ENCODE peak calls at places on chromosomes 16 and 17, in eight cellular contexts. X is cardiac fibroblast, N is psoas muscle, Q is adrenal gland, A is colonic mucosa, B is endothelial cell of umbilical vein, Y is astrocyte of the spinal cord, H is cardiac muscle cell. V is an unnamed sample.
A peak's percentile ranks its signal among the peaks of the same experiment; 100 is the strongest.

GRCh38 chr17:49616086-49616485 is 40.4 kb downstream of the NXPH3 start:
- DNase-seq in X (peak; percentile 22), N (no peak), Q (no peak), A (no peak), B (no peak), Y (no peak), H (no peak), V (no peak)

GRCh38 chr17:65055708-65056638 is 567 bp downstream of the GNA13 start:
- DNase-seq in X (no peak), N (peak; percentile 72), Q (peak; percentile 87), A (peak; percentile 68), B (peak; percentile 75), Y (peak; percentile 30), H (peak; percentile 58), V (no peak)

GRCh38 chr16:73179671-73180370 is 131.9 kb upstream of the ZFHX3 start:
- DNase-seq in X (no peak), N (no peak), Q (no peak), A (no peak), B (no peak), Y (no peak), H (no peak), V (no peak)

GRCh38 chr16:54317306-54317705 is 30.7 kb upstream of the IRX3 start:
- DNase-seq in X (no peak), N (no peak), Q (no peak), A (no peak), B (no peak), Y (no peak), H (no peak), V (no peak)

GRCh38 chr16:51524555-51525373 is 373.7 kb upstream of the SALL1 start:
- DNase-seq in X (peak; percentile 44), N (no peak), Q (no peak), A (no peak), B (no peak), Y (peak; percentile 85), H (no peak), V (peak; percentile 76)

GRCh38 chr17:77462101-77462500 is 321.3 kb downstream of the SEC14L1 start:
- DNase-seq in X (no peak), N (no peak), Q (no peak), A (no peak), B (no peak), Y (no peak), H (no peak), V (no peak)

GRCh38 chr17:62094175-62094574 is 29.1 kb upstream of the MED13 start:
- DNase-seq in X (peak; percentile 10), N (no peak), Q (peak; percentile 7), A (no peak), B (no peak), Y (no peak), H (no peak), V (no peak)

GRCh38 chr16:49700222-49700927 is 155.5 kb downstream of the ZNF423 start:
- DNase-seq in X (peak; percentile 92), N (peak; percentile 52), Q (peak; percentile 36), A (peak; percentile 24), B (no peak), Y (peak; percentile 22), H (no peak), V (no peak)

GRCh38 chr17:72388765-72389473 is 268.1 kb downstream of the SOX9 start:
- DNase-seq in X (no peak), N (no peak), Q (no peak), A (no peak), B (no peak), Y (peak; percentile 57), H (no peak), V (no peak)

GRCh38 chr17:72602517-72603345 is 481.9 kb downstream of the SOX9 start:
- DNase-seq in X (peak; percentile 68), N (no peak), Q (no peak), A (peak; percentile 75), B (no peak), Y (peak; percentile 90), H (no peak), V (peak; percentile 95)

GRCh38 chr17:39229274-39229913 is 3.6 kb upstream of the STAC2 start:
- DNase-seq in X (peak; percentile 77), N (no peak), Q (no peak), A (no peak), B (no peak), Y (no peak), H (no peak), V (no peak)

GRCh38 chr17:48907713-48908046 is 527 bp upstream of the UBE2Z start:
- DNase-seq in X (peak; percentile 72), N (no peak), Q (no peak), A (no peak), B (no peak), Y (peak; percentile 78), H (no peak), V (no peak)

GRCh38 chr17:40018211-40019121 is 3.2 kb downstream of the CSF3 start:
- DNase-seq in X (peak; percentile 55), N (peak; percentile 85), Q (no peak), A (no peak), B (no peak), Y (no peak), H (peak; percentile 50), V (no peak)

GRCh38 chr16:53872248-53873221 is 168.6 kb downstream of the FTO start:
- DNase-seq in X (peak; percentile 37), N (no peak), Q (no peak), A (no peak), B (no peak), Y (peak; percentile 90), H (no peak), V (peak; percentile 19)

GRCh38 chr16:88523381-88524159 is 46.6 kb upstream of the ZC3H18 start:
- DNase-seq in X (no peak), N (no peak), Q (no peak), A (no peak), B (no peak), Y (no peak), H (no peak), V (no peak)

GRCh38 chr17:19263621-19264010 is 26.4 kb downstream of the EPN2 start:
- DNase-seq in X (no peak), N (peak; percentile 60), Q (peak; percentile 89), A (no peak), B (peak; percentile 91), Y (peak; percentile 67), H (no peak), V (peak; percentile 37)

GRCh38 chr17:40442392-40443195 is 656 bp upstream of the IGFBP4 start:
- DNase-seq in X (peak; percentile 53), N (peak; percentile 74), Q (peak; percentile 35), A (peak; percentile 55), B (peak; percentile 28), Y (no peak), H (no peak), V (no peak)

GRCh38 chr17:34474706-34475105 is 104.7 kb upstream of the TMEM132E start:
- DNase-seq in X (no peak), N (no peak), Q (no peak), A (no peak), B (no peak), Y (no peak), H (no peak), V (no peak)

GRCh38 chr16:76345093-76345735 is 68.0 kb downstream of the CNTNAP4 start:
- DNase-seq in X (peak; percentile 98), N (peak; percentile 41), Q (peak; percentile 21), A (no peak), B (no peak), Y (peak; percentile 12), H (peak; percentile 51), V (peak; percentile 15)

GRCh38 chr16:70612931-70613330 is 33.4 kb upstream of the IL34 start:
- DNase-seq in X (no peak), N (no peak), Q (no peak), A (no peak), B (no peak), Y (no peak), H (no peak), V (no peak)

GRCh38 chr17:66939461-66940114 is 24.9 kb upstream of the CACNG4 start:
- DNase-seq in X (no peak), N (no peak), Q (no peak), A (no peak), B (no peak), Y (no peak), H (no peak), V (no peak)

GRCh38 chr16:80570106-80570478 is 29.3 kb downstream of the DYNLRB2 start:
- DNase-seq in X (peak; percentile 62), N (no peak), Q (no peak), A (no peak), B (peak; percentile 14), Y (peak; percentile 85), H (no peak), V (no peak)

GRCh38 chr17:7348478-7349242 is 3.3 kb upstream of the KCTD11 start:
- DNase-seq in X (peak; percentile 48), N (no peak), Q (no peak), A (no peak), B (no peak), Y (no peak), H (no peak), V (no peak)

GRCh38 chr16:67226804-67227566 is at the start of gene TMEM208:
- DNase-seq in X (peak; percentile 98), N (peak; percentile 98), Q (peak; percentile 98), A (peak; percentile 99), B (peak; percentile 98), Y (peak; percentile 98), H (peak; percentile 99), V (peak; percentile 78)
- TF ChIP-seq CTCF in X (no peak), N (no peak), Q (no peak), A (no peak), B (no peak), Y (peak; percentile 14), H (peak; percentile 11), V (peak; percentile 14)

GRCh38 chr17:80263253-80264047 is 2.8 kb downstream of the RNF213 start:
- DNase-seq in X (peak; percentile 89), N (peak; percentile 78), Q (peak; percentile 84), A (peak; percentile 95), B (peak; percentile 86), Y (peak; percentile 82), H (no peak), V (peak; percentile 67)
- H3K4me3 ChIP-seq in X (peak overlapping the region; percentile 16), N (peak overlapping the region; percentile 96), Q (no peak overlapping the region), A (peak overlapping the region; percentile 48), B (peak overlapping the region; percentile 12), Y (peak overlapping the region; percentile 17), H (no peak overlapping the region), V (peak overlapping the region; percentile 92)

GRCh38 chr17:17275991-17276390 is 5.1 kb downstream of the COPS3 start:
- DNase-seq in X (no peak), N (no peak), Q (no peak), A (no peak), B (no peak), Y (no peak), H (no peak), V (no peak)
- TF ChIP-seq CTCF in X (no peak), N (no peak), Q (no peak), A (no peak), B (no peak), Y (no peak), H (no peak), V (no peak)

GRCh38 chr16:30417447-30418349 is 10.3 kb downstream of the ZNF771 start:
- DNase-seq in X (peak; percentile 95), N (peak; percentile 88), Q (peak; percentile 83), A (peak; percentile 87), B (peak; percentile 96), Y (peak; percentile 92), H (peak; percentile 94), V (no peak)

GRCh38 chr16:30416047-30416603 is 8.7 kb downstream of the ZNF771 start:
- DNase-seq in X (no peak), N (no peak), Q (no peak), A (no peak), B (no peak), Y (no peak), H (no peak), V (no peak)

GRCh38 chr16:30421010-30421409 is 8.8 kb downstream of the DCTPP1 start:
- DNase-seq in X (no peak), N (no peak), Q (no peak), A (no peak), B (no peak), Y (no peak), H (no peak), V (no peak)

GRCh38 chr16:30416624-30417298 is 9.4 kb downstream of the ZNF771 start:
- DNase-seq in X (no peak), N (no peak), Q (no peak), A (no peak), B (no peak), Y (no peak), H (no peak), V (no peak)

GRCh38 chr16:30418350-30419181 is 11.2 kb downstream of the ZNF771 start:
- DNase-seq in X (no peak), N (no peak), Q (no peak), A (peak; percentile 36), B (no peak), Y (no peak), H (no peak), V (no peak)
- H3K4me3 ChIP-seq in X (peak overlapping the region; percentile 22), N (peak overlapping the region; percentile 72), Q (no peak overlapping the region), A (peak overlapping the region; percentile 52), B (no peak overlapping the region), Y (peak overlapping the region; percentile 45), H (peak overlapping the region; percentile 38), V (peak overlapping the region; percentile 60)

V was measured in epithelial cell of proximal tubule.